ENCODE peak calls at places on chromosomes 11 and 22, in ten cellular contexts. L is mammary epithelial cell; X is heart right ventricle; N is left ventricle myocardium inferior; F is transverse colon; C is CD8-positive, alpha-beta memory T cell; R is HCT116; E is spleen; Z is fibroblast of lung; A is lower lobe of right lung. S is an unnamed sample.

GRCh38 chr22:19597399-19597735 is 73.2 kb upstream of the CLDN5 start:
- DNase-seq in L (no peak), X (no peak), N (no peak), F (no peak), C (no peak), R (no peak), E (peak; percentile 45), Z (no peak), A (no peak), S (no peak)

GRCh38 chr11:64719406-64719805 is 3.6 kb downstream of the NRXN2 start:
- DNase-seq in L (no peak), X (no peak), N (no peak), F (no peak), C (no peak), R (no peak), E (peak; percentile 64), Z (no peak), A (no peak), S (no peak)

GRCh38 chr22:31488988-31489617 is 539 bp downstream of the EIF4ENIF1 start:
- DNase-seq in L (peak; percentile 20), X (peak; percentile 19), N (peak; percentile 36), F (peak; percentile 39), C (peak; percentile 20), R (no peak), E (peak; percentile 92), Z (peak; percentile 41), A (peak; percentile 60), S (peak; percentile 51)

GRCh38 chr11:84536456-84536855 is 1090.7 kb downstream of the DLG2 start:
- DNase-seq in L (no peak), X (no peak), N (no peak), F (no peak), C (no peak), R (no peak), E (no peak), Z (no peak), A (no peak), S (no peak)

GRCh38 chr11:23404225-23405160 is 544.2 kb upstream of the CCDC179 start:
- DNase-seq in L (no peak), X (no peak), N (peak; percentile 10), F (no peak), C (no peak), R (no peak), E (peak; percentile 66), Z (no peak), A (peak; percentile 25), S (no peak)

GRCh38 chr11:125274774-125275173 is 110.2 kb downstream of the PKNOX2 start:
- DNase-seq in L (no peak), X (no peak), N (no peak), F (no peak), C (no peak), R (no peak), E (no peak), Z (no peak), A (no peak), S (no peak)

GRCh38 chr22:30188911-30189310 is 57.6 kb downstream of the LIF start:
- DNase-seq in L (no peak), X (no peak), N (no peak), F (no peak), C (no peak), R (no peak), E (no peak), Z (no peak), A (no peak), S (no peak)

GRCh38 chr11:1168256-1168655 is 10.5 kb downstream of the MUC5AC start:
- DNase-seq in L (no peak), X (no peak), N (no peak), F (no peak), C (no peak), R (no peak), E (no peak), Z (no peak), A (peak; percentile 23), S (no peak)

GRCh38 chr11:86442420-86442819 is 67.7 kb downstream of the CCDC81 start:
- DNase-seq in L (no peak), X (no peak), N (no peak), F (no peak), C (no peak), R (no peak), E (no peak), Z (peak; percentile 47), A (no peak), S (no peak)

GRCh38 chr11:59669611-59670009 is 773 bp upstream of the PATL1 start:
- DNase-seq in L (peak; percentile 56), X (peak; percentile 31), N (peak; percentile 42), F (peak; percentile 42), C (no peak), R (no peak), E (peak; percentile 91), Z (peak; percentile 59), A (peak; percentile 67), S (no peak)

GRCh38 chr22:50599816-50600454 is 658 bp upstream of the MAPK8IP2 start:
- DNase-seq in L (peak; percentile 8), X (peak; percentile 57), N (peak; percentile 56), F (peak; percentile 49), C (peak; percentile 53), R (no peak), E (peak; percentile 85), Z (peak; percentile 33), A (no peak), S (no peak)

GRCh38 chr22:24437820-24438328 is 10.5 kb downstream of the ADORA2A start:
- DNase-seq in L (peak; percentile 49), X (no peak), N (no peak), F (no peak), C (no peak), R (no peak), E (peak; percentile 87), Z (no peak), A (no peak), S (peak; percentile 58)

GRCh38 chr11:121500275-121500674 is 47.5 kb upstream of the SORL1-AS1 start:
- DNase-seq in L (no peak), X (no peak), N (no peak), F (no peak), C (no peak), R (no peak), E (no peak), Z (no peak), A (no peak), S (no peak)
- H3K36me3 ChIP-seq in L (peaks cover 4% of the 10 kb centered on the region), X (no peaks in the 10 kb centered on the region), N (no peaks in the 10 kb centered on the region), F (no peaks in the 10 kb centered on the region), C (peaks cover 38% of the 10 kb centered on the region), R (no peaks in the 10 kb centered on the region), E (peaks cover 11% of the 10 kb centered on the region), Z (no peaks in the 10 kb centered on the region), A (peaks cover 11% of the 10 kb centered on the region), S (peaks cover 27% of the 10 kb centered on the region)

DNA sequence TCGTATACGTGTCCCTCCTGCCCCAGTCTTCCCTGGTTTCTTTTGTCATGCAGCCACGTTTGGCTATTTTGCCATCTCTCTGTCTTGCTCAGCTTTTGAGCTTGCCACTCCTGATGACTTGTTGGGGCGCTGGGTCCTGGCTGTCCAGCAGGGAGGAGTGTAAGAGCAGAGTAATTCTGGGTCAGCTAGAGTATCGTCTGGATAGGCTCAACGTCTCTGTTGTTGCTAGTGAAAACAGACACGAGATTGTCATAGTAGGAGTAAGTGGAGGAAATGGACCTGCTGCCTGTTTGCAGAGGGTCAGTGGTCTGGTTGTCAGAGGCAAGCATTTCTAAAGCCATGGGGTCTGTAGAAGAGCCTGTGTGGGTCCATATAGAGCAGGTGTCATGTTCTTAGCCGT is 83.0 kb downstream of the PPP6R3 start:
- DNase-seq in L (no peak), X (no peak), N (no peak), F (no peak), C (no peak), R (no peak), E (no peak), Z (no peak), A (no peak), S (no peak)
- H3K36me3 ChIP-seq in L (peaks cover 19% of the 10 kb centered on the region), X (no peaks in the 10 kb centered on the region), N (peaks cover 42% of the 10 kb centered on the region), F (peaks cover 5% of the 10 kb centered on the region), C (peaks cover 28% of the 10 kb centered on the region), R (peaks cover 46% of the 10 kb centered on the region), E (peaks cover 64% of the 10 kb centered on the region), Z (peaks cover 2% of the 10 kb centered on the region), A (peaks cover 66% of the 10 kb centered on the region), S (peaks cover 25% of the 10 kb centered on the region)

DNA sequence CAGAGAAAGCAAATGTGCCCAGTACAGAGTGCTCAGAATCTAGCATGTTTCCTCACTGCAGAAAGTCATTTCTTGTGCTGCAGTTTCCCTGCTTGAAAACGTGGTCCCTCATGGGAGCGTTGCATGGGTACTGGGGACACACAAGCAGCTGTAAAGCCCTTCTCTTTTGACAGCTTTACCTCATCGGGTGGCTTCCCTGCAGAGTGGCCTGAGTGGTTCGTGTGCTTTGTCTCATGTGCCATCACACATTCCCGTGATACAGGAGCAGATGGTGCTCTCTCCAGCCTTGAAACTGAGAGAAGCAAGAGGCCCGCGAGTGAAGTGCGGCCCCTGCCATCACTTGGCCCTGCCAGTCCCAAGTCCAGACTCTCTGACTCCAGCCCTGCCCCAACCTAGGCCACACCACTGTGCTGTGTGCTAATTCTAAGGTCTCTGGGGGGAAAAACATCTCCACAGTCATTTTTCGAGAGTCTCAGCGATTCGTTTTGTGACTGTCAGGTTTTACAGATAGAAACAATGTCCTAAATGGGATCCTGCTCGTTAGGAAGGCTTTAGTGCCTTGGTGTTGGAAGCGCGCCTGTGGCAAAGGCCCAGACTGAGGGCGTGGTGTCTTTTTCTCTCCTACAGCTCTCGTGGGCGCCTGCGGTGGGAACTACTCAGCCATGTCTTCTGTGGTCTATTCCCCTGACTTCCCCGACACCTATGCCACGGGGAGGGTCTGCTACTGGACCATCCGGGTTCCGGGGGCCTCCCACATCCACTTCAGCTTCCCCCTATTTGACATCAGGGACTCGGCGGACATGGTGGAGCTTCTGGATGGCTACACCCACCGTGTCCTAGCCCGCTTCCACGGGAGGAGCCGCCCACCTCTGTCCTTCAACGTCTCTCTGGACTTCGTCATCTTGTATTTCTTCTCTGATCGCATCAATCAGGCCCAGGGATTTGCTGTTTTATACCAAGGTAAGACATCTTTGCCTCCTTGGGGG is 64.2 kb downstream of the KREMEN1 start:
- DNase-seq in L (no peak), X (no peak), N (no peak), F (no peak), C (no peak), R (no peak), E (no peak), Z (no peak), A (no peak), S (no peak)
- H3K36me3 ChIP-seq in L (no peaks in the 10 kb centered on the region), X (peaks cover 7% of the 10 kb centered on the region), N (peaks cover 80% of the 10 kb centered on the region), F (no peaks in the 10 kb centered on the region), C (no peaks in the 10 kb centered on the region), R (no peaks in the 10 kb centered on the region), E (no peaks in the 10 kb centered on the region), Z (no peaks in the 10 kb centered on the region), A (peaks cover 39% of the 10 kb centered on the region), S (no peaks in the 10 kb centered on the region)

DNA sequence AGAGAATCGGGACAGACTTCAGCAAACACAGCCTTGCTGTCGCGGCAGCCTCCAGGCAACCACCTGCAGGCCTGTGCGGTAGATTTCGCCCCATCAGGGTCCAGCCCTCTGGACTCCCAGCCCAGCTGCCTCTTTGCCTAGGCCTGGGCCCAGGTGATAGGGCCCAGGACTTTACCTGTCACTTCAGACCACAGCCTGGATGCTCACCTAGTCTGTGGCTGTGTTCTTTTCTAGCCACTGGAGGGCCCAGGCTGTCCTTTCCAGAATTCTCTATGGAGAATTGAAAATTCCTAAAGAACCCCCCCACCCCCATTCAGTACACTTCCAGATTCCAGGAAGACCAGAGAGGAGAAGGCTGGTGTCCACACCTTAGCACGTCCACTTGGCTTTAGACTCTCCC is 30.6 kb upstream of the RAB1B start:
- DNase-seq in L (no peak), X (no peak), N (no peak), F (no peak), C (no peak), R (no peak), E (no peak), Z (no peak), A (no peak), S (no peak)
- H3K36me3 ChIP-seq in L (peaks cover 10% of the 10 kb centered on the region), X (peaks cover 21% of the 10 kb centered on the region), N (peaks cover 87% of the 10 kb centered on the region), F (no peaks in the 10 kb centered on the region), C (peaks cover 65% of the 10 kb centered on the region), R (peaks cover 11% of the 10 kb centered on the region), E (peaks cover 88% of the 10 kb centered on the region), Z (peaks cover 4% of the 10 kb centered on the region), A (peaks cover 98% of the 10 kb centered on the region), S (peaks cover 35% of the 10 kb centered on the region)

S was measured in GM06990.